ENCODE peak calls at places on chromosome 2, in eight cellular contexts. One of them, this sample, is unnamed.

GRCh38 chr2:151289972-151290335 is 486 bp upstream of the NMI start:
- DNase-seq in BJ: peak
- DNase-seq in thoracic aorta: no peak
- DNase-seq in AG04450: no peak
- DNase-seq in effector CD4-positive, alpha-beta T cell: no peak
- DNase-seq in progenitor cell of endocrine pancreas: no peak
- DNase-seq in LoVo: no peak
- DNase-seq in activated gamma-delta T cell: no peak
- DNase-seq in this sample: peak

GRCh38 chr2:70362661-70363060 is 60.8 kb upstream of the FAM136A start:
- DNase-seq in activated gamma-delta T cell: no peak
- DNase-seq in BJ: no peak
- DNase-seq in effector CD4-positive, alpha-beta T cell: no peak
- DNase-seq in AG04450: no peak
- DNase-seq in thoracic aorta: no peak
- DNase-seq in progenitor cell of endocrine pancreas: no peak
- DNase-seq in LoVo: no peak
- DNase-seq in this sample: no peak

GRCh38 chr2:80378-80777 is 34.1 kb upstream of the FAM110C start:
- DNase-seq in progenitor cell of endocrine pancreas: no peak
- DNase-seq in AG04450: no peak
- DNase-seq in activated gamma-delta T cell: no peak
- DNase-seq in BJ: no peak
- DNase-seq in effector CD4-positive, alpha-beta T cell: no peak
- DNase-seq in LoVo: no peak
- DNase-seq in thoracic aorta: no peak
- DNase-seq in this sample: no peak

GRCh38 chr2:111668741-111669140 is 215.3 kb downstream of the ANAPC1 start:
- DNase-seq in progenitor cell of endocrine pancreas: no peak
- DNase-seq in AG04450: no peak
- DNase-seq in thoracic aorta: no peak
- DNase-seq in LoVo: no peak
- DNase-seq in effector CD4-positive, alpha-beta T cell: no peak
- DNase-seq in BJ: no peak
- DNase-seq in activated gamma-delta T cell: no peak
- DNase-seq in this sample: no peak

GRCh38 chr2:23379220-23379695 is 5.7 kb upstream of the KLHL29 start:
- DNase-seq in AG04450: no peak
- DNase-seq in LoVo: no peak
- DNase-seq in effector CD4-positive, alpha-beta T cell: no peak
- DNase-seq in activated gamma-delta T cell: no peak
- DNase-seq in progenitor cell of endocrine pancreas: no peak
- DNase-seq in thoracic aorta: no peak
- DNase-seq in BJ: no peak
- DNase-seq in this sample: no peak

GRCh38 chr2:224885836-224886547 is 156.3 kb downstream of the DOCK10 start:
- DNase-seq in BJ: peak
- DNase-seq in AG04450: no peak
- DNase-seq in LoVo: no peak
- DNase-seq in progenitor cell of endocrine pancreas: no peak
- DNase-seq in thoracic aorta: no peak
- DNase-seq in effector CD4-positive, alpha-beta T cell: no peak
- DNase-seq in activated gamma-delta T cell: no peak
- DNase-seq in this sample: peak

GRCh38 chr2:165227571-165227970 is 11.6 kb upstream of the SCN2A start:
- DNase-seq in BJ: no peak
- DNase-seq in LoVo: no peak
- DNase-seq in activated gamma-delta T cell: no peak
- DNase-seq in AG04450: no peak
- DNase-seq in progenitor cell of endocrine pancreas: no peak
- DNase-seq in effector CD4-positive, alpha-beta T cell: no peak
- DNase-seq in thoracic aorta: no peak
- DNase-seq in this sample: no peak

GRCh38 chr2:207189040-207189439 is 23.3 kb upstream of the KLF7 start:
- DNase-seq in AG04450: no peak
- DNase-seq in activated gamma-delta T cell: no peak
- DNase-seq in BJ: no peak
- DNase-seq in thoracic aorta: no peak
- DNase-seq in LoVo: no peak
- DNase-seq in progenitor cell of endocrine pancreas: no peak
- DNase-seq in effector CD4-positive, alpha-beta T cell: no peak
- DNase-seq in this sample: no peak

GRCh38 chr2:82508702-82509101 is 1950.4 kb downstream of the SUCLG1 start:
- DNase-seq in activated gamma-delta T cell: no peak
- DNase-seq in effector CD4-positive, alpha-beta T cell: no peak
- DNase-seq in progenitor cell of endocrine pancreas: no peak
- DNase-seq in BJ: no peak
- DNase-seq in LoVo: no peak
- DNase-seq in thoracic aorta: no peak
- DNase-seq in AG04450: no peak
- DNase-seq in this sample: no peak

GRCh38 chr2:207662203-207662602 is 37.0 kb upstream of the METTL21A start:
- DNase-seq in progenitor cell of endocrine pancreas: no peak
- DNase-seq in thoracic aorta: no peak
- DNase-seq in BJ: no peak
- DNase-seq in LoVo: no peak
- DNase-seq in AG04450: no peak
- DNase-seq in effector CD4-positive, alpha-beta T cell: no peak
- DNase-seq in activated gamma-delta T cell: no peak
- DNase-seq in this sample: no peak

GRCh38 chr2:223771480-223771879 is 65.9 kb downstream of the AP1S3 start:
- DNase-seq in BJ: no peak
- DNase-seq in progenitor cell of endocrine pancreas: no peak
- DNase-seq in AG04450: no peak
- DNase-seq in effector CD4-positive, alpha-beta T cell: no peak
- DNase-seq in thoracic aorta: no peak
- DNase-seq in LoVo: no peak
- DNase-seq in activated gamma-delta T cell: no peak
- DNase-seq in this sample: no peak